ENCODE peak calls at places on chromosomes 5 and 9, in nine cellular contexts. B is right atrium auricular region; C is GM03348; O is left cardiac atrium; L is ELR; Y is EH; N is stimulated activated CD4-positive, alpha-beta T cell treated with anti-CD3 and anti-CD28 coated beads, TNF-alpha, amount 100 ng/mL, for 1 hour; P is A172; W is AG04450. I is an unnamed sample.

GRCh38 chr9:27352457-27353188 is 55.7 kb upstream of the EQTN start:
- DNase-seq in B (no peak), C (no peak), O (no peak), L (no peak), Y (no peak), N (no peak), P (no peak), W (no peak), I (no peak)

GRCh38 chr9:114693248-114693895 is 11.4 kb upstream of the TEX48 start:
- DNase-seq in B (no peak), C (no peak), O (no peak), L (no peak), Y (no peak), N (no peak), P (no peak), W (no peak), I (no peak)

GRCh38 chr9:20376780-20377179 is 245.5 kb downstream of the MLLT3 start:
- DNase-seq in B (no peak), C (no peak), O (no peak), L (no peak), Y (no peak), N (no peak), P (no peak), W (no peak), I (no peak)

GRCh38 chr9:113462781-113463286 is 693 bp upstream of the RGS3 start:
- DNase-seq in B (peak; percentile 49), C (no peak), O (peak; percentile 34), L (no peak), Y (no peak), N (no peak), P (no peak), W (no peak), I (no peak)

GRCh38 chr9:109972026-109973005 is 192.3 kb downstream of the PALM2AKAP2 start:
- DNase-seq in B (no peak), C (no peak), O (no peak), L (no peak), Y (no peak), N (no peak), P (no peak), W (no peak), I (no peak)

GRCh38 chr5:150317048-150318003 is 14.6 kb upstream of the ARSI start:
- DNase-seq in B (no peak), C (peak; percentile 89), O (no peak), L (peak; percentile 100), Y (peak; percentile 96), N (no peak), P (peak; percentile 99), W (peak; percentile 70), I (peak; percentile 38)

GRCh38 chr9:120755827-120756434 is 37.3 kb downstream of the FBXW2 start:
- DNase-seq in B (no peak), C (peak; percentile 79), O (peak; percentile 33), L (peak; percentile 66), Y (peak; percentile 58), N (peak; percentile 54), P (peak; percentile 68), W (no peak), I (peak; percentile 77)

GRCh38 chr5:119032653-119033052 is 38.2 kb upstream of the DMXL1 start:
- DNase-seq in B (no peak), C (no peak), O (no peak), L (no peak), Y (no peak), N (no peak), P (no peak), W (no peak), I (no peak)

GRCh38 chr9:129398101-129398795 is 220.2 kb upstream of the IER5L start:
- DNase-seq in B (no peak), C (no peak), O (peak; percentile 15), L (no peak), Y (no peak), N (no peak), P (no peak), W (no peak), I (peak; percentile 61)

GRCh38 chr5:143051244-143052058 is 281.3 kb downstream of the ARHGAP26 start:
- DNase-seq in B (no peak), C (peak; percentile 85), O (no peak), L (peak; percentile 75), Y (peak; percentile 91), N (no peak), P (peak; percentile 43), W (peak; percentile 61), I (peak; percentile 78)

GRCh38 chr5:56545016-56545415 is 270.3 kb upstream of the MAP3K1 start:
- DNase-seq in B (no peak), C (no peak), O (no peak), L (no peak), Y (no peak), N (no peak), P (no peak), W (no peak), I (no peak)

GRCh38 chr5:64269164-64269563 is 103.5 kb downstream of the RNF180 start:
- DNase-seq in B (no peak), C (no peak), O (no peak), L (no peak), Y (no peak), N (no peak), P (no peak), W (no peak), I (no peak)

GRCh38 chr5:159805021-159805420 is 111.3 kb upstream of the ADRA1B start:
- DNase-seq in B (peak; percentile 75), C (peak; percentile 65), O (peak; percentile 41), L (no peak), Y (peak; percentile 44), N (no peak), P (no peak), W (no peak), I (no peak)

GRCh38 chr5:758698-759053 is 25.9 kb downstream of the ZDHHC11B start:
- DNase-seq in B (no peak), C (no peak), O (no peak), L (no peak), Y (no peak), N (no peak), P (no peak), W (no peak), I (no peak)

GRCh38 chr9:15253197-15253596 is 53.8 kb downstream of the TTC39B start:
- DNase-seq in B (no peak), C (peak; percentile 29), O (no peak), L (peak; percentile 68), Y (peak; percentile 77), N (no peak), P (peak; percentile 37), W (no peak), I (no peak)

GRCh38 chr5:55037046-55037771 is 13.2 kb downstream of the GZMK start:
- DNase-seq in B (no peak), C (peak; percentile 7), O (no peak), L (peak; percentile 67), Y (peak; percentile 37), N (no peak), P (peak; percentile 23), W (no peak), I (no peak)

GRCh38 chr9:73437758-73438157 is 286.1 kb downstream of the ANXA1 start:
- DNase-seq in B (no peak), C (no peak), O (no peak), L (no peak), Y (peak; percentile 4), N (no peak), P (no peak), W (no peak), I (no peak)

GRCh38 chr9:89312154-89312616 is 1.2 kb downstream of the CKS2 start:
- DNase-seq in B (no peak), C (no peak), O (no peak), L (peak; percentile 60), Y (peak; percentile 34), N (no peak), P (peak; percentile 52), W (no peak), I (peak; percentile 50)

GRCh38 chr9:85741875-85742629 is at the start of gene AGTPBP1:
- DNase-seq in B (peak; percentile 91), C (peak; percentile 98), O (peak; percentile 97), L (peak; percentile 91), Y (peak; percentile 91), N (peak; percentile 92), P (peak; percentile 78), W (peak; percentile 66), I (peak; percentile 98)

GRCh38 chr9:17695482-17695881 is 116.6 kb downstream of the SH3GL2 start:
- DNase-seq in B (no peak), C (no peak), O (no peak), L (no peak), Y (no peak), N (no peak), P (no peak), W (no peak), I (no peak)

GRCh38 chr9:93288341-93288740 is 104.4 kb downstream of the WNK2 start:
- DNase-seq in B (peak; percentile 56), C (no peak), O (no peak), L (no peak), Y (no peak), N (no peak), P (no peak), W (no peak), I (no peak)

I was measured in left kidney.